ENCODE peak calls at places on chromosome 9, in four cellular contexts. Z, F, S and A are unnamed samples.

GRCh38 chr9:71763752-71764332 is 4.5 kb downstream of the CEMIP2 start:
- DNase-seq in S (no peak), Z (no peak), F (no peak), A (no peak)

GRCh38 chr9:120655005-120655622 is 59.2 kb downstream of the MEGF9 start:
- DNase-seq in F (no peak), Z (no peak), S (no peak), A (no peak)

GRCh38 chr9:110969971-110970381 is 68.3 kb downstream of the LPAR1 start:
- DNase-seq in F (no peak), Z (no peak), S (no peak), A (no peak)

GRCh38 chr9:133041958-133042357 is 11.2 kb downstream of the GTF3C5 start:
- DNase-seq in F (no peak), S (no peak), Z (no peak), A (no peak)

GRCh38 chr9:16254674-16255073 is 615.8 kb downstream of the BNC2 start:
- DNase-seq in F (no peak), Z (no peak), S (no peak), A (no peak)

GRCh38 chr9:93094294-93095204 is 1.5 kb upstream of the CARD19 start:
- DNase-seq in F (no peak), S (peak; percentile 69), Z (no peak), A (no peak)

GRCh38 chr9:99253772-99254431 is 31.8 kb downstream of the SEC61B start:
- DNase-seq in F (peak; percentile 92), S (no peak), Z (no peak), A (no peak)

GRCh38 chr9:8943392-8943791 is 1143.8 kb upstream of the DMAC1 start:
- DNase-seq in Z (no peak), S (no peak), F (no peak), A (no peak)

GRCh38 chr9:134187821-134188420 is 23.6 kb upstream of the RNU6ATAC start:
- DNase-seq in F (no peak), Z (peak; percentile 79), S (peak; percentile 43), A (no peak)

GRCh38 chr9:4077499-4078102 is 222.3 kb downstream of the GLIS3 start:
- DNase-seq in F (peak; percentile 46), S (peak; percentile 34), Z (peak; percentile 83), A (no peak)

GRCh38 chr9:98968596-98969337 is 25.1 kb downstream of the COL15A1 start:
- DNase-seq in S (peak; percentile 44), F (no peak), Z (no peak), A (peak; percentile 1)

GRCh38 chr9:135655317-135656003 is 7.6 kb upstream of the LCN9 start:
- DNase-seq in S (peak; percentile 34), F (no peak), Z (no peak), A (peak; percentile 82)

GRCh38 chr9:110602281-110602680 is 22.7 kb upstream of the SVEP1 start:
- DNase-seq in F (no peak), S (no peak), Z (no peak), A (no peak)

GRCh38 chr9:107137495-107138202 is 145.4 kb upstream of the RAD23B start:
- DNase-seq in F (no peak), Z (no peak), S (peak; percentile 52), A (no peak)

GRCh38 chr9:37746448-37747270 is 6.9 kb upstream of the TRMT10B start:
- DNase-seq in S (no peak), Z (no peak), F (no peak), A (no peak)

GRCh38 chr9:136051568-136052432 is 43.3 kb downstream of the NACC2 start:
- DNase-seq in Z (no peak), F (no peak), S (peak; percentile 85), A (peak; percentile 89)

GRCh38 chr9:13586726-13587392 is 307.4 kb upstream of the MPDZ start:
- DNase-seq in S (no peak), Z (no peak), F (no peak), A (no peak)

GRCh38 chr9:134449180-134449916 is 123.1 kb downstream of the RXRA start:
- DNase-seq in Z (peak; percentile 96), F (peak; percentile 81), S (peak; percentile 98), A (no peak)